ENCODE peak calls at places on chromosomes 13 and 19, in ten cellular contexts. X is PC-3, K is Peyer's patch, B is fibroblast of villous mesenchyme, N is cardiac muscle cell, U is body of pancreas, O is adrenal gland, V is fibroblast of pulmonary artery, H is breast epithelium, E is NB4. C is an unnamed sample.

GRCh38 chr13:27211771-27212364 is 39.5 kb upstream of the RPL21 start:
- DNase-seq in X (peak; percentile 76), K (no peak), B (peak; percentile 21), N (peak; percentile 77), U (no peak), O (peak; percentile 19), V (peak; percentile 76), H (no peak), E (no peak), C (no peak)

GRCh38 chr19:39941151-39941550 is 6.7 kb upstream of the FCGBP start:
- DNase-seq in X (no peak), K (no peak), B (no peak), N (no peak), U (no peak), O (no peak), V (no peak), H (no peak), E (no peak), C (no peak)

GRCh38 chr19:920051-920857 is 3.1 kb downstream of the KISS1R start:
- DNase-seq in X (peak; percentile 38), K (peak; percentile 75), B (no peak), N (peak; percentile 53), U (peak; percentile 68), O (no peak), V (peak; percentile 30), H (no peak), E (peak; percentile 68), C (peak; percentile 45)

GRCh38 chr19:18062043-18062442 is 24.7 kb downstream of the IL12RB1 start:
- DNase-seq in X (no peak), K (no peak), B (no peak), N (no peak), U (no peak), O (no peak), V (no peak), H (no peak), E (no peak), C (no peak)

GRCh38 chr13:113178070-113178895 is 19.8 kb downstream of the PROZ start:
- DNase-seq in X (peak; percentile 79), K (no peak), B (peak; percentile 93), N (peak; percentile 86), U (no peak), O (no peak), V (peak; percentile 89), H (no peak), E (no peak), C (no peak)

GRCh38 chr19:21698215-21698614 is 69.2 kb downstream of the ZNF100 start:
- DNase-seq in X (peak; percentile 25), K (no peak), B (peak; percentile 25), N (peak; percentile 24), U (no peak), O (no peak), V (peak; percentile 29), H (no peak), E (peak; percentile 47), C (no peak)

GRCh38 chr19:45999653-46000121 is 4.4 kb downstream of the CCDC61 start:
- DNase-seq in X (no peak), K (no peak), B (no peak), N (peak; percentile 42), U (peak; percentile 25), O (no peak), V (peak; percentile 39), H (no peak), E (no peak), C (no peak)

GRCh38 chr19:18278521-18279265 is 2.7 kb downstream of the JUND start:
- DNase-seq in X (no peak), K (peak; percentile 45), B (peak; percentile 43), N (peak; percentile 39), U (peak; percentile 60), O (no peak), V (peak; percentile 55), H (no peak), E (peak; percentile 45), C (peak; percentile 37)

GRCh38 chr13:93559718-93560117 is 333.1 kb downstream of the GPC6 start:
- DNase-seq in X (peak; percentile 94), K (no peak), B (peak; percentile 25), N (peak; percentile 76), U (no peak), O (no peak), V (peak; percentile 69), H (no peak), E (no peak), C (no peak)

GRCh38 chr13:114124921-114125320 is 7.5 kb downstream of the RASA3 start:
- DNase-seq in X (peak; percentile 55), K (peak; percentile 51), B (peak; percentile 72), N (peak; percentile 59), U (no peak), O (no peak), V (peak; percentile 66), H (no peak), E (peak; percentile 84), C (no peak)

GRCh38 chr13:67515895-67516294 is 285.8 kb upstream of the PCDH9 start:
- DNase-seq in X (peak; percentile 70), K (no peak), B (peak; percentile 38), N (no peak), U (no peak), O (no peak), V (peak; percentile 15), H (no peak), E (no peak), C (no peak)

GRCh38 chr19:44819246-44819832 is 10.4 kb downstream of the BCAM start:
- DNase-seq in X (no peak), K (no peak), B (no peak), N (no peak), U (no peak), O (no peak), V (no peak), H (no peak), E (no peak), C (no peak)

DNA sequence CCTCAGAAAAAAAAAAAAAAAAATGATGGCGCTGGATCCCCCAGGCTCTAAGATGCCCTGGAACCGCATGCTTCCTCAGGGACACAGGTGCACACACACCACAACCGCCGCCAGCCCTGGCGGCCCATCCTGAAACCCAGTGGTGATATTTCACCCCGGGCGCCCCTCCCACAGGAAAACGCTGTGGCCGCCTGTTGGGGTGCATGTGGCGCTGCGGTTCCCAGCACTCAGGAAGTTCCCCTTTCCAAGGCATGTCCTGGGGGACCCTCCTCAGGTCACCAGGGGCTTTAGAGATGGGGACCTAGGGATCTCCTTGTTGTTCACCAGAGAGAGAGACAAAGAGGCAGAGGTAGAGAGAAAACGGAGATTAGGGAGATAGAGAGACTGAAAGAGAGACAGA is 2.5 kb downstream of the ADGRE2 start:
- DNase-seq in X (no peak), K (peak; percentile 31), B (no peak), N (no peak), U (no peak), O (no peak), V (no peak), H (peak; percentile 39), E (peak; percentile 93), C (peak; percentile 68)
- TF ChIP-seq CTCF in X (no peak), K (no peak), B (no peak), N (peak; percentile 13), U (no peak), O (peak; percentile 4), V (no peak), H (no peak), E (no peak), C (no peak)

DNA sequence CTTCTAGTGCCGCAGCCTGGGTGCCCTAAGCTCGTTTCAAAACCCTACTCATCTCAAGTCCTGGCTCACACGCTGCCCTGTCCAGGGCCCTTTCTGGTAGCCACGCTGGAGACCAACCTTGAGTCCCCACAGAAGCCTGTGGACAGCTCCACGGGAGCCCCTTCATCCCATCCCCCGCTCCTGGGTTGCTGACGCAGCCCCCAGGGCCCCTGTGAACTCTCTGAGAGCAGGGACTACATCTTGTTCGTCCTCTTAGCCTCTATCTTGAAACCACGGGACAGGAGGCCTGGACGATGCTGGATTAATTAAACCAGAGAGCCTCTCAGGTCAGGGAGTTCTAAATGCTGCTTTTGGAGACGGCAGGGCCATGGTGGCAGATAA is 7.4 kb downstream of the MLLT1 start:
- DNase-seq in X (no peak), K (no peak), B (peak; percentile 67), N (no peak), U (no peak), O (no peak), V (no peak), H (no peak), E (no peak), C (no peak)
- H3K4me3 ChIP-seq in X (no peak overlapping the region), K (no peak overlapping the region), B (peak overlapping the region; percentile 28), N (no peak overlapping the region), U (no peak overlapping the region), O (no peak overlapping the region), V (peak overlapping the region; percentile 27), H (peak overlapping the region; percentile 40), E (no peak overlapping the region), C (no peak overlapping the region)

GRCh38 chr19:56837492-56837891 is 3.0 kb downstream of the PEG3 start:
- DNase-seq in X (peak; percentile 65), K (no peak), B (peak; percentile 10), N (peak; percentile 77), U (peak; percentile 91), O (peak; percentile 90), V (peak; percentile 22), H (peak; percentile 76), E (no peak), C (peak; percentile 85)
- TF ChIP-seq CTCF in X (peak; percentile 48), K (no peak), B (peak; percentile 11), N (peak; percentile 48), U (peak; percentile 84), O (peak; percentile 86), V (no peak), H (no peak), E (peak; percentile 10), C (peak; percentile 8)

DNA sequence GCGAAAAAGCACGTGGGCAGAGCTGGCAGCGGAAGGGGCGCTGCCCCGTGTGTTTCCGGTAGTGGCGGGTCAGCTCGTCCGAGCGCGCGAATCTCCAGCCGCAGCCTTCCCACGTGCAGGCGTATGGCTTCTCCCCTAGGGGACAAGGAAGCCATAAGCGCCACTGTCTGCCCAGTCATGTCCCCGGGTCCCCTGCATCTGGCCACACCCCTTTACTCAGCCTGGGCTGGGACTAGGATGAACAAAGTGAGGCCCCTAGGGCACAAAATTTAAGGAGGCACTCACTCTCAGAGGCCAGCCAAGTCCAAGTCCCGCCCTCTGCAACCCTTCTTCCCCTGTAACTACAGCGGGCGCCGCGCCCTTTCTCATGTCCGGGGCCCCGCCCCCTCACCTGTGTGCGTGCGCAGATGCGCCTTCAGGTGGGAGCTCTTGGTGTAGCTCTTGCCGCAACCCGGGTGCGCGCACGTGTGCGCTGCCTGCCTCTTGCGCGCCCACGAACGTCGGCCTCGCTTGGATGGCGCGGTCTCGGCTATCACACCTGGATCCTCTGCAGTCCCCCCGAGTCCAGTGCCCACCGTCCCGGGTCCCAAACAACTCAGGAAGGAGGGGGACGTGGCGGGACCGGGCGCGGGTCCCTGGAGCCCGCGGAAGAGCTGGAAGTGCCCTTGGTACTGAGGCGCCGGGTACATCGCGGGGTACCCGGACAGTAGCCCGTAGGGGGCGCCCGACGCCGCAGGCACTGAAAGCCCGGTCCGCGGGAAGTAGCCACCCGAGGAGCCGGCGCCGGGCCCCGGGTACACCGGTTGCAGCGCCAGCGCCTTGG is 1.9 kb downstream of the KLF1 start:
- DNase-seq in X (peak; percentile 70), K (peak; percentile 89), B (peak; percentile 45), N (peak; percentile 68), U (peak; percentile 97), O (peak; percentile 43), V (peak; percentile 60), H (peak; percentile 87), E (peak; percentile 82), C (peak; percentile 96)
- H3K4me3 ChIP-seq in X (peak overlapping the region; percentile 44), K (peak overlapping the region; percentile 31), B (no peak overlapping the region), N (peak overlapping the region; percentile 25), U (peak overlapping the region; percentile 37), O (no peak overlapping the region), V (peak overlapping the region; percentile 27), H (peak overlapping the region; percentile 47), E (peak overlapping the region; percentile 38), C (peak overlapping the region; percentile 45)

GRCh38 chr13:40682449-40683240 is 16.2 kb upstream of the FOXO1 start:
- DNase-seq in X (peak; percentile 64), K (no peak), B (peak; percentile 46), N (peak; percentile 51), U (no peak), O (no peak), V (no peak), H (no peak), E (peak; percentile 45), C (no peak)
- TF ChIP-seq CTCF in X (peak; percentile 64), K (peak; percentile 63), B (peak; percentile 45), N (peak; percentile 42), U (peak; percentile 51), O (peak; percentile 57), V (peak; percentile 43), H (peak; percentile 11), E (no peak), C (peak; percentile 8)

C was measured in HL-60.